ENCODE peak calls at places on chromosome 3, in seven cellular contexts. V is posterior cingulate gyrus; I is stimulated activated CD8-positive, alpha-beta memory T cell treated with anti-CD3 and anti-CD28 coated beads, Interleukin-15, amount 100 ng/mL, for 24 hours; U is SK-MEL-5; E is activated T-cell treated with anti-CD3 and anti-CD28 coated beads for 48 hours; Y is GM19239; K is WERI-Rb-1. C is an unnamed sample.

GRCh38 chr3:142087676-142088075 is 61.7 kb downstream of the TFDP2 start:
- DNase-seq in V (no peak), I (no peak), U (no peak), E (no peak), Y (no peak), K (no peak), C (no peak)

GRCh38 chr3:177250108-177250507 is 52.8 kb upstream of the TBL1XR1 start:
- DNase-seq in V (no peak), I (no peak), U (no peak), E (no peak), Y (no peak), K (no peak), C (no peak)

GRCh38 chr3:144546539-144546938 is 574.9 kb downstream of the DIPK2A start:
- DNase-seq in V (no peak), I (no peak), U (no peak), E (no peak), Y (no peak), K (no peak), C (no peak)

GRCh38 chr3:71589132-71589531 is 5.6 kb upstream of the FOXP1 start:
- DNase-seq in V (no peak), I (no peak), U (no peak), E (no peak), Y (no peak), K (no peak), C (no peak)

GRCh38 chr3:196193037-196193737 is 18.0 kb downstream of the ZDHHC19 start:
- DNase-seq in V (no peak), I (no peak), U (no peak), E (no peak), Y (no peak), K (no peak), C (no peak)

GRCh38 chr3:89957461-89957860 is 850.0 kb downstream of the EPHA3 start:
- DNase-seq in V (no peak), I (no peak), U (no peak), E (no peak), Y (no peak), K (no peak), C (no peak)

GRCh38 chr3:126287536-126288181 is 69.5 kb downstream of the KLF15 start:
- DNase-seq in V (peak; percentile 88), I (no peak), U (peak; percentile 11), E (no peak), Y (no peak), K (no peak), C (no peak)

GRCh38 chr3:138381413-138381901 is 33.1 kb downstream of the MRAS start:
- DNase-seq in V (peak; percentile 63), I (no peak), U (no peak), E (no peak), Y (no peak), K (no peak), C (no peak)

GRCh38 chr3:64214002-64214696 is 11.1 kb downstream of the PRICKLE2 start:
- DNase-seq in V (no peak), I (no peak), U (no peak), E (no peak), Y (no peak), K (no peak), C (no peak)

GRCh38 chr3:140288575-140288974 is 353.6 kb downstream of the CLSTN2 start:
- DNase-seq in V (no peak), I (no peak), U (no peak), E (no peak), Y (no peak), K (no peak), C (no peak)

GRCh38 chr3:129034650-129035049 is 25.9 kb upstream of the GP9 start:
- DNase-seq in V (no peak), I (no peak), U (peak; percentile 37), E (no peak), Y (no peak), K (no peak), C (no peak)

GRCh38 chr3:46895204-46895660 is 17.7 kb downstream of the PTH1R start:
- DNase-seq in V (no peak), I (peak; percentile 71), U (peak; percentile 73), E (peak; percentile 71), Y (peak; percentile 84), K (peak; percentile 81), C (peak; percentile 66)

GRCh38 chr3:14988988-14989394 is 41.6 kb downstream of the NR2C2 start:
- DNase-seq in V (no peak), I (no peak), U (peak; percentile 13), E (peak; percentile 26), Y (peak; percentile 78), K (peak; percentile 14), C (no peak)

GRCh38 chr3:113136071-113136470 is 75.3 kb upstream of the BOC start:
- DNase-seq in V (no peak), I (no peak), U (peak; percentile 57), E (no peak), Y (no peak), K (no peak), C (no peak)

GRCh38 chr3:19662516-19662915 is 271.5 kb downstream of the EFHB start:
- DNase-seq in V (no peak), I (no peak), U (no peak), E (no peak), Y (no peak), K (no peak), C (no peak)

GRCh38 chr3:108472011-108472591 is 38.3 kb downstream of the MYH15 start:
- DNase-seq in V (no peak), I (no peak), U (no peak), E (no peak), Y (no peak), K (peak; percentile 32), C (no peak)

GRCh38 chr3:48338635-48339034 is 5.2 kb upstream of the SPINK8 start:
- DNase-seq in V (no peak), I (no peak), U (no peak), E (no peak), Y (no peak), K (no peak), C (no peak)

GRCh38 chr3:76456322-76456721 is 583.6 kb upstream of the ROBO2 start:
- DNase-seq in V (no peak), I (no peak), U (no peak), E (no peak), Y (no peak), K (no peak), C (no peak)

GRCh38 chr3:45711936-45712335 is 22.7 kb downstream of the SACM1L start:
- DNase-seq in V (no peak), I (no peak), U (no peak), E (no peak), Y (no peak), K (no peak), C (no peak)

C was measured in effector CD8-positive, alpha-beta T cell.